ENCODE peak calls at places on chromosomes 3 and 15, in seven cellular contexts. L is aorta, I is GM23248, J is suprapubic skin, S is ovary, H is OCI-LY7, R is uterus. Q is an unnamed sample.

GRCh38 chr3:129026728-129027543 is 25.8 kb downstream of the EFCC1 start:
- DNase-seq in L (peak), I (peak), J (peak), S (peak), H (peak), R (peak), Q (peak)

GRCh38 chr15:59330649-59331048 is 42.0 kb downstream of the MYO1E start:
- DNase-seq in L (no peak), I (no peak), J (no peak), S (no peak), H (no peak), R (no peak), Q (no peak)

GRCh38 chr3:127152676-127153505 is 40.0 kb upstream of the PRR23E start:
- DNase-seq in L (peak), I (no peak), J (peak), S (peak), H (no peak), R (peak), Q (no peak)

GRCh38 chr15:90000175-90000923 is 775 bp upstream of the ZNF710 start:
- DNase-seq in L (peak), I (peak), J (peak), S (peak), H (peak), R (peak), Q (peak)

GRCh38 chr15:65327651-65328393 is 23.3 kb downstream of the RNU5B-1 start:
- DNase-seq in L (peak), I (no peak), J (no peak), S (no peak), H (peak), R (no peak), Q (no peak)

GRCh38 chr15:42736178-42736792 is 643 bp downstream of the CDAN1 start:
- DNase-seq in L (peak), I (peak), J (no peak), S (peak), H (peak), R (peak), Q (peak)

GRCh38 chr3:140176526-140176925 is 241.5 kb downstream of the CLSTN2 start:
- DNase-seq in L (no peak), I (peak), J (no peak), S (no peak), H (no peak), R (no peak), Q (no peak)

GRCh38 chr3:65971281-65972252 is 67.2 kb downstream of the MAGI1 start:
- DNase-seq in L (no peak), I (peak), J (no peak), S (no peak), H (no peak), R (no peak), Q (peak)

GRCh38 chr3:127034990-127035652 is 52.2 kb downstream of the PLXNA1 start:
- DNase-seq in L (peak), I (no peak), J (no peak), S (peak), H (no peak), R (no peak), Q (no peak)

GRCh38 chr15:54518145-54518941 is 540.1 kb downstream of the UNC13C start:
- DNase-seq in L (no peak), I (no peak), J (no peak), S (no peak), H (no peak), R (no peak), Q (no peak)

GRCh38 chr15:80788536-80788935 is 9.4 kb downstream of the CEMIP start:
- DNase-seq in L (no peak), I (peak), J (no peak), S (no peak), H (no peak), R (no peak), Q (no peak)
- H3K4me3 ChIP-seq in L (no peak), I (no peak), J (no peak), S (no peak), H (no peak), R (no peak), Q (no peak)

GRCh38 chr3:43388909-43389308 is 102.6 kb downstream of the SNRK start:
- DNase-seq in L (no peak), I (no peak), J (no peak), S (no peak), H (no peak), R (no peak), Q (peak)
- H3K4me3 ChIP-seq in L (no peak), I (no peak), J (no peak), S (no peak), H (no peak), R (no peak), Q (no peak)

DNA sequence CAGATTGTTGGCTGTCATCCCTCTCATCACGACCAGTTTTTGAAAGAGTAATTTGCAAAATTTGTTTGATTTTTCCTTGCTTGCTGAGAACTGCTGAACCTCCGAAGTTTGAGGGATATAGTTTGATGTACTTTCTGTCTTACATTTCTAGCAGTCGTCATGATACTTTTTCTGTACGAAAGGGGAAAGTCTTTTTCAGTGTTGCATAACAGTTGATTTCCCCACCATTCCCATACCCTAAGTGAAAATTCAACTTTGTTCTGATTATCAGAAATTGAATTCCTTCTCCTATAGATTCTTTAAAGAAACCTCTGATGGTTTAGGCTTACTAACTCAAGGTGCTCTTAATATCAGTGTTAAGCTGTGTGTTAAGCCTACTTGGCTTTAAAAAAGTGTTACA is 1.6 kb downstream of the PDE8A start:
- DNase-seq in L (no peak), I (peak), J (no peak), S (no peak), H (no peak), R (no peak), Q (no peak)
- H3K4me3 ChIP-seq in L (peak), I (peak), J (peak), S (peak), H (peak), R (peak), Q (peak)

GRCh38 chr3:170584585-170585007 is 1.3 kb downstream of the SLC7A14 start:
- DNase-seq in L (peak), I (peak), J (peak), S (peak), H (peak), R (peak), Q (peak)
- H3K4me3 ChIP-seq in L (no peak), I (peak), J (no peak), S (no peak), H (no peak), R (no peak), Q (no peak)

DNA sequence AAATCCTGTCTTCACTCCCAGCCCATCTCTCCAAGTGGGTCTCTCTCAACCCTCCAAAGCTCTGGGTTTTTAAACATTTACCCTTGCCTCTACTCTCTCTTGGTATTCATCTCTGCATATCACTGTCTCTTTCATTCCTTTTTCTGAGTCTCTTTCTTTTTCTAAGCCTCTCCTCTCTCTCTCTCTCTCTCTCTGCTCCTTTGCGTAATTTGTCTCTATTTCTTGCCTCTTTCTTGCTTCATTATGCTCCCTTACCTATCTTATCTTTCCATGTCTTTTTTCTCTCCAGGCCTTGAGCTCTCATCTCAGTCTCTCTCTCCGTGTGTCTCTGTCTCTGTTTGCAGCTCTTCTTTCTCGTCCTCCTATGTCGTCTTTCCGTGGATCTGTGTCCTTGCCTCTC is 678 bp upstream of the SCAMP5 start:
- DNase-seq in L (no peak), I (no peak), J (no peak), S (no peak), H (no peak), R (no peak), Q (no peak)
- H3K4me3 ChIP-seq in L (no peak), I (no peak), J (peak), S (no peak), H (peak), R (no peak), Q (no peak)

GRCh38 chr3:24678021-24678420 is 183.4 kb upstream of the THRB start:
- DNase-seq in L (no peak), I (no peak), J (no peak), S (no peak), H (no peak), R (no peak), Q (no peak)
- H3K4me3 ChIP-seq in L (peak), I (peak), J (no peak), S (no peak), H (no peak), R (no peak), Q (peak)

GRCh38 chr3:167739190-167739589 is 3.7 kb downstream of the SERPINI1 start:
- DNase-seq in L (no peak), I (no peak), J (no peak), S (no peak), H (no peak), R (no peak), Q (no peak)
- H3K4me3 ChIP-seq in L (no peak), I (no peak), J (no peak), S (no peak), H (no peak), R (no peak), Q (no peak)

GRCh38 chr3:141795719-141796435 is 32.7 kb downstream of the GRK7 start:
- DNase-seq in L (peak), I (peak), J (peak), S (peak), H (no peak), R (peak), Q (no peak)
- H3K4me3 ChIP-seq in L (no peak), I (no peak), J (no peak), S (no peak), H (no peak), R (no peak), Q (no peak)

GRCh38 chr3:62370112-62371031 is 3.0 kb downstream of the FEZF2 start:
- DNase-seq in L (no peak), I (no peak), J (no peak), S (no peak), H (no peak), R (no peak), Q (no peak)
- H3K4me3 ChIP-seq in L (no peak), I (no peak), J (no peak), S (no peak), H (no peak), R (no peak), Q (no peak)

GRCh38 chr3:175526191-175526590 is 667.1 kb downstream of the NAALADL2 start:
- DNase-seq in L (no peak), I (no peak), J (no peak), S (no peak), H (no peak), R (no peak), Q (peak)

GRCh38 chr3:175526609-175527280 is 667.6 kb downstream of the NAALADL2 start:
- DNase-seq in L (no peak), I (no peak), J (no peak), S (no peak), H (no peak), R (no peak), Q (peak)
- H3K4me3 ChIP-seq in L (peak), I (peak), J (peak), S (peak), H (no peak), R (peak), Q (peak)